ENCODE peak calls at places on chromosomes 16 and 17, in ten cellular contexts. T, L, P, X, R, K, M, G, W and I are unnamed samples.

GRCh38 chr17:31211352-31212012 is 85.6 kb downstream of the OMG start:
- DNase-seq in P (no peak), R (no peak), G (no peak), M (no peak), X (no peak), K (no peak), L (no peak), T (no peak), W (no peak), I (no peak)

GRCh38 chr17:28972437-28972836 is 21.1 kb upstream of the PHF12 start:
- DNase-seq in K (no peak), G (no peak), T (no peak), M (no peak), L (no peak), X (no peak), P (no peak), R (no peak), W (no peak), I (no peak)

GRCh38 chr17:55416470-55417052 is 5.1 kb downstream of the MMD start:
- DNase-seq in K (no peak), R (no peak), G (no peak), P (no peak), L (no peak), W (no peak), X (no peak), T (no peak), M (no peak), I (no peak)

GRCh38 chr17:57001541-57001940 is 23.6 kb downstream of the SCPEP1 start:
- DNase-seq in L (no peak), R (no peak), P (no peak), M (no peak), G (no peak), T (no peak), W (no peak), K (no peak), X (no peak), I (no peak)

GRCh38 chr17:60439501-60439900 is 17.2 kb downstream of the CHCT1 start:
- DNase-seq in T (no peak), G (no peak), M (no peak), P (no peak), K (no peak), L (no peak), X (no peak), R (no peak), W (no peak), I (no peak)

GRCh38 chr17:72273301-72274056 is 152.7 kb downstream of the SOX9 start:
- DNase-seq in T (no peak), G (no peak), X (no peak), M (no peak), L (no peak), K (no peak), P (no peak), W (no peak), R (no peak), I (no peak)

GRCh38 chr17:61484174-61484573 is 32.0 kb downstream of the TBX4 start:
- DNase-seq in T (no peak), W (no peak), K (no peak), R (no peak), M (no peak), X (no peak), L (no peak), P (no peak), G (no peak), I (no peak)

GRCh38 chr17:40561871-40562611 is 3.2 kb downstream of the CCR7 start:
- DNase-seq in L (no peak), X (no peak), T (no peak), G (no peak), W (no peak), K (no peak), R (no peak), P (no peak), M (peak; percentile 49), I (no peak)

GRCh38 chr17:78186689-78187595 is at the start of the genes AFMID and TK1:
- DNase-seq in W (peak; percentile 95), R (peak; percentile 98), G (peak; percentile 99), K (peak; percentile 99), M (peak; percentile 98), X (peak; percentile 99), P (peak; percentile 91), T (peak; percentile 97), L (peak; percentile 97), I (peak; percentile 91)

GRCh38 chr17:74442670-74443515 is 11.0 kb downstream of the GPRC5C start:
- DNase-seq in T (peak; percentile 91), G (peak; percentile 98), M (peak; percentile 83), P (peak; percentile 87), W (peak; percentile 82), R (peak; percentile 41), K (peak; percentile 89), L (peak; percentile 95), X (peak; percentile 91), I (peak; percentile 90)

GRCh38 chr17:13587487-13588338 is 14.0 kb downstream of the HS3ST3A1 start:
- DNase-seq in R (no peak), K (no peak), X (no peak), L (no peak), P (no peak), G (no peak), T (no peak), W (no peak), M (no peak), I (no peak)

GRCh38 chr16:3819741-3820724 is 60.5 kb downstream of the CREBBP start:
- DNase-seq in P (no peak), X (peak; percentile 19), L (no peak), R (peak; percentile 68), G (peak; percentile 59), W (peak; percentile 26), M (no peak), K (peak; percentile 27), T (peak; percentile 47), I (no peak)

GRCh38 chr16:65617421-65617820 is 495.6 kb upstream of the CDH11 start:
- DNase-seq in G (no peak), K (no peak), L (no peak), M (no peak), W (no peak), R (no peak), T (no peak), X (no peak), P (no peak), I (no peak)

GRCh38 chr16:51053805-51054204 is 97.3 kb downstream of the SALL1 start:
- DNase-seq in X (no peak), G (no peak), M (no peak), L (no peak), W (no peak), K (no peak), T (no peak), R (no peak), P (no peak), I (no peak)

GRCh38 chr17:27049104-27049784 is 244.7 kb upstream of the WSB1 start:
- DNase-seq in M (no peak), L (no peak), K (no peak), G (no peak), T (no peak), P (no peak), W (no peak), R (no peak), X (no peak), I (no peak)

GRCh38 chr17:40596261-40596919 is 31.1 kb upstream of the CCR7 start:
- DNase-seq in X (no peak), T (peak; percentile 88), W (no peak), P (no peak), L (no peak), R (peak; percentile 69), G (no peak), K (peak; percentile 19), M (no peak), I (no peak)

GRCh38 chr17:55726440-55726839 is 3.8 kb upstream of the TMEM100 start:
- DNase-seq in K (no peak), T (peak; percentile 61), X (peak; percentile 17), R (no peak), W (peak; percentile 60), G (peak; percentile 77), P (peak; percentile 71), L (peak; percentile 76), M (peak; percentile 89), I (peak; percentile 48)

GRCh38 chr17:68592004-68592403 is 9.2 kb downstream of the FAM20A start:
- DNase-seq in M (no peak), W (no peak), P (no peak), X (no peak), R (no peak), T (no peak), G (no peak), L (no peak), K (no peak), I (no peak)
- H3K27ac ChIP-seq in M (no peak overlapping the region), W (peak overlapping the region; percentile 80), P (no peak overlapping the region), X (no peak overlapping the region), R (no peak overlapping the region), T (peak overlapping the region; percentile 84), G (no peak overlapping the region), L (no peak overlapping the region), K (no peak overlapping the region), I (no peak overlapping the region)

DNA sequence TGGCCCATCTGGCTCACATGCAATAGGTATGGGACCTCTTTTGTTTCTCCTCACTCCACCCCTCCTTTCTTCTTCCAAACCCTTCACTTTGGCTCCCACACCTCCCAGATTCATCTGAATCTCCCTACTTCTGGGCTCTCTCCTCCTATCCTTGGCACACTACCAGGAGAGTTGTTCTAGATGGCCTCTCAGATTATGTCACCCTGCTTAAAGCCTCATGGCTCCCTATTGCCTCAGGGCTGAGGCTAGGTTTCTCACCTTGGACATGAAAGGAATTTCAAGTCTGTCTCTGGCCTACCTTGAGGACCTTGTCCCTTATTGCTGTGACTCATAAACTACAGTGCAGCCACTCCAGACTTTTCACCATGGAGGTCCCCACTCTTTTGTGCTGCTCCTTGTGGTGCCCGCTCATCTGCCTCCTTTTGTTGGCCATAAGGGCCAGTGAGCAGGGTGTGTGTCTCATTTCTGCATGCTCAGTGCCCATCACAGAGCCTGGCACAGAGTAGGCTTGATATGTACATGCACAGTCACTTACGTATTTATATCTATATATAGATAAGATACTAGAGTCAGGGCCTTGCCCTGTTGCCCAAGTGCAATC is 1.0 kb upstream of the MFAP4 start:
- DNase-seq in X (no peak), K (no peak), L (no peak), T (no peak), M (peak; percentile 49), R (no peak), P (no peak), W (no peak), G (peak; percentile 20), I (peak; percentile 71)
- H3K4me1 ChIP-seq in X (peaks cover 65% of the 10 kb centered on the region), K (no peaks in the 10 kb centered on the region), L (peaks cover 40% of the 10 kb centered on the region), T (peaks cover 66% of the 10 kb centered on the region), M (peaks cover 67% of the 10 kb centered on the region), R (peaks cover 3% of the 10 kb centered on the region), P (peaks cover 53% of the 10 kb centered on the region), W (peaks cover 30% of the 10 kb centered on the region), G (no peaks in the 10 kb centered on the region), I (no peaks in the 10 kb centered on the region)

GRCh38 chr16:48613061-48613957 is 3.3 kb upstream of the N4BP1 start:
- DNase-seq in X (peak; percentile 43), K (no peak), L (no peak), R (no peak), W (no peak), M (no peak), G (no peak), T (no peak), P (no peak), I (peak; percentile 75)
- TF ChIP-seq POLR2A in X (peak; percentile 54), K (no peak), L (no peak), R (no peak), W (no peak), M (no peak), G (peak; percentile 22), T (no peak), P (no peak), I (no peak)

DNA sequence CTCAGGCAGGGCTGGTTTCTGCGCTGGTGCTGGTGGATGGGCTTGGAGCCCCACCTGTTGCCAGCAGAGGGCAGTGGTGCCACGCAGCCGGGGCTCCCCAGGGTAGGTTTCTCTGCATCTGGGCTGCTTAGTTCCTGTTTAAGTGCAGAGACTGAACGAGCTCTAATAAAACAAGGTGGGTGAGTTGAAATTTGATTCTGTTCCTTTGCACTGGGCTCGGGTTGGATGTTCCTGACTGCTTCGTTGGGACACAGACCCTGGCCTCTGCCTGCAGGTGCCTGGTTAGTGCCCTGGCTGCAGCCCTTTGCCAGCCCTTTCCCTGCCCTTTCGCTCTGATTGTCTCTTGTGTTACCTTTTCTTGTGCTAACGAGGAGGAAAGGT is 30.0 kb downstream of the TBCD start:
- DNase-seq in L (peak; percentile 85), R (peak; percentile 61), W (peak; percentile 75), M (peak; percentile 88), X (peak; percentile 88), K (peak; percentile 36), G (peak; percentile 81), P (peak; percentile 68), T (peak; percentile 82), I (peak; percentile 93)
- H3K27ac ChIP-seq in L (peak overlapping the region; percentile 21), R (no peak overlapping the region), W (no peak overlapping the region), M (no peak overlapping the region), X (no peak overlapping the region), K (no peak overlapping the region), G (no peak overlapping the region), P (no peak overlapping the region), T (no peak overlapping the region), I (no peak overlapping the region)